ENCODE peak calls at places on chromosomes 12 and 14, in five cellular contexts. D is uterus, P is sigmoid colon, V is endothelial cell, J is endodermal cell. K is an unnamed sample.

GRCh38 chr14:99602788-99603415 is 1.1 kb downstream of the CCDC85C start:
- DNase-seq in D (no peak), P (no peak), V (peak), J (peak), K (no peak)

GRCh38 chr12:72792889-72793288 is 520.7 kb downstream of the TRHDE start:
- DNase-seq in D (no peak), P (no peak), V (no peak), J (no peak), K (no peak)

GRCh38 chr12:76422878-76423438 is 74.7 kb upstream of the BBS10 start:
- DNase-seq in D (no peak), P (no peak), V (no peak), J (no peak), K (no peak)

GRCh38 chr12:116162071-116162470 is 115.4 kb downstream of the MED13L start:
- DNase-seq in D (no peak), P (no peak), V (no peak), J (no peak), K (no peak)

GRCh38 chr14:85439696-85440328 is 90.1 kb upstream of the FLRT2 start:
- DNase-seq in D (no peak), P (no peak), V (no peak), J (no peak), K (no peak)

GRCh38 chr12:123129651-123130050 is 21.2 kb downstream of the PITPNM2 start:
- DNase-seq in D (no peak), P (no peak), V (no peak), J (no peak), K (no peak)

GRCh38 chr14:65478596-65478995 is 66.1 kb downstream of the FUT8 start:
- DNase-seq in D (no peak), P (no peak), V (no peak), J (no peak), K (no peak)

GRCh38 chr14:75831971-75832370 is 149.8 kb downstream of the TGFB3 start:
- DNase-seq in D (peak), P (no peak), V (no peak), J (no peak), K (no peak)

GRCh38 chr14:52998376-52999010 is 47.6 kb upstream of the FERMT2 start:
- DNase-seq in D (no peak), P (no peak), V (no peak), J (no peak), K (no peak)

GRCh38 chr14:102891556-102891955 is 30.9 kb upstream of the AMN start:
- DNase-seq in D (no peak), P (no peak), V (no peak), J (no peak), K (no peak)

GRCh38 chr12:17971850-17972249 is 118.1 kb downstream of the RERGL start:
- DNase-seq in D (no peak), P (no peak), V (no peak), J (no peak), K (no peak)

GRCh38 chr12:17975763-17976162 is 114.2 kb downstream of the RERGL start:
- DNase-seq in D (no peak), P (no peak), V (no peak), J (no peak), K (no peak)

GRCh38 chr12:17975239-17975638 is 114.8 kb downstream of the RERGL start:
- DNase-seq in D (no peak), P (no peak), V (no peak), J (no peak), K (no peak)

DNA sequence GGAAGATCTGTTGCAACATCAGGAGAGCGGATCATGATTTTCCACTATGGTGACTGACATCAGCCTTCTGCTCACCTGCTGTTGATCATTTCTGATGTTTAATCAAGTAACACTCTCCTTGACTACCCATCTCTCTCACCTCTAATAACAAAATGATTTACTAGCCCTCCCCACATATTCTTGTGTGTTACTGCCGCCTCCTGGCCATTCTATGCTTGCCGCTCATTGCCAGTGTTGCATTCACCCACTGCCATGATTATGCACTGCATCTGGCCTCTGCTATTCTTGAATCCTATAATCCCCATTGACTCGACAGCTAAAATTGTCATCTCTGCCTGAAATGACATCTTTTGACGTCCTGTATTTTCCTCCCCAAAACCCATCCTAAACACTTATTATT is 113.8 kb downstream of the RERGL start:
- DNase-seq in D (no peak), P (no peak), V (peak), J (peak), K (no peak)
- TF ChIP-seq CTCF in D (no peak), P (no peak), V (peak), J (peak), K (no peak)

GRCh38 chr12:98574110-98574509 is 19.4 kb upstream of the SLC25A3 start:
- DNase-seq in D (no peak), P (no peak), V (no peak), J (peak), K (no peak)

GRCh38 chr12:98575013-98575412 is 18.5 kb upstream of the SLC25A3 start:
- DNase-seq in D (no peak), P (no peak), V (no peak), J (peak), K (no peak)

GRCh38 chr12:98572010-98572409 is 21.5 kb upstream of the SLC25A3 start:
- DNase-seq in D (no peak), P (no peak), V (no peak), J (peak), K (no peak)
- TF ChIP-seq CTCF in D (no peak), P (no peak), V (peak), J (peak), K (no peak)

DNA sequence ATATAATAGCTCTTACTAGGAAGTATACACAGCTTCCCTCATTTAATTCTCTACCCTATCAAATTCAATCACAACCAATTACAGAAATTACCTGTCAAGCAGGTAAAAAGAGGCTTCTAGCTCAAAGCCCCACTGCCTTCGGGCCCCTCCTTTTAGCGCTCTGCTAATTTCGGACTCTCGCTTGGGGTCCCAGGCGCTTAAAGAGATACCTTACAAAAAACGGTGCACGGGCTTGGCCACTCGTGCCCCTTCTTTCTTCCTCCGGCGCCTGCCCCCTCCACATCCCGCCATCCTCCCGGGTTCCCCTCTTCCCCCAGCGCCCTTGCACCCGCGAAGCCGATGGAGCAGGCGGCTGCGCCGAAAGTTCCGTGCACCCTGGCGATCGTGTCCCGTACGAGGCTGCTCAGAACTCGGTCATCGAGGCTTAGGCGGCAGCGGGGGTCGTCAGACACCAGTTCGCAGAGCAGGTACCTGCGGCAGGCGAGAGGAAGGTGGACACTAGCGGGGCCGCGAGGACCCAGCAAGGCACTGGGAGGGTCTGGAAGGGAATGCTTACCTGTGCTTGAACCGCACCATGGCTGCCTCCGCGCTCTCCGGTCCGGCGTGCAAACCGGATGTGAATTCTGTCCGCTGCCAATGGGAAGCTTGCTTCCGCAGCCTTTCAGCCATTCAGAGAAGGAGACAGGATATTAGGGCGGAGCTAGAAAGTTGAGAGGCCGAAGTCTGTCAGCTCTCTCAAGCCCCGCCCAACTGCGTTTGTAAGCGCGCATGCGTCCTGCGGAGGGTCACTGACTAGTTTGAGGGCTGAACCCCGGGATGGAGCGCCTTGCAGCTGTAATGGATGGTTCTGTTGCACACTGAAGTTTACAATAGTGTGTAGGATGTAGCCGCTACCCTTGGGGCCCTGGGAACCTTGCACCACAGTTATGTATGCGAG is at the start of gene POP5:
- DNase-seq in D (peak), P (peak), V (peak), J (peak), K (peak)
- TF ChIP-seq CTCF in D (no peak), P (no peak), V (no peak), J (no peak), K (no peak)

GRCh38 chr14:70259420-70259819 is 70.7 kb upstream of the SLC8A3 start:
- DNase-seq in D (no peak), P (no peak), V (no peak), J (no peak), K (no peak)

GRCh38 chr14:70254476-70254961 is 65.8 kb upstream of the SLC8A3 start:
- DNase-seq in D (no peak), P (no peak), V (peak), J (peak), K (no peak)

DNA sequence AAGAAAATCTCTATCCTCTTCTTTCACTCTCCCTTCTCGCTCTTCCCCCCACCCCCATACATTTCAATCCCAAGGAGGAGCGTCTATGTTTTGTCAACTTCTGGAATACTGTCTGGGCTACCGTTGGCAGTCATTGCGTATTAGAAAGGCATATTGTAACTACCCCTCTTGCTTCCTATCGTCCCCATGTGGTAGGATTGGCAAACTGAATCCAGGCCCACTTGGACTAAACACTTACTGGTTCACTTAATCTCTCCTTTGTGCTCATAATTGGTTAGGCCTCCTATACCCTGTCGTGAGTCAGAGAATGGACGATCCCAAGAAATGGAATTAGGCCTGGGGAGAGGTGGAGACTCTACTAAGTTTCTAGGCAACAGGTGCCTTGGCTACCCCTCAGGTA is 68.8 kb upstream of the SLC8A3 start:
- DNase-seq in D (no peak), P (no peak), V (peak), J (peak), K (no peak)
- TF ChIP-seq CTCF in D (no peak), P (no peak), V (peak), J (peak), K (no peak)

GRCh38 chr12:14776236-14776959 is 26.9 kb downstream of the WBP11 start:
- DNase-seq in D (no peak), P (no peak), V (no peak), J (no peak), K (no peak)
- TF ChIP-seq CTCF in D (no peak), P (no peak), V (peak), J (peak), K (peak)

DNA sequence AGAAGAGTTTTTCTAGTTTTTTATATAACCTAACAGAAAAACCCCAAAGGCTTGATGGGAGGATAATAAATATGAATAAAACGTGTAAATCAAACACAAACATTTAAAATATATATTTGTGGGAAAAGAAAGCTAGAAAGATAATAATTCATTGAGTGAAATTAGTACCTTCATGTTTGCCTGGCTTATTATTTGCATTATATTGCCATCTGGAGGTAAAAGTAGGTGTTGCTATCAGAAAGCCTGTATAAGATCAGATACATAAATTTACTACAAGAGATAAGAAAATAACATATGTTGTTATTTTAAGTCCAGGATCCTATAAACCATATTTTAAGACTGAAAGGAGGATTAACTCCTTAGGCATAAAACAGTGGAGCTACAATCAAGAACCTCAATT is 77.7 kb downstream of the NTS start:
- DNase-seq in D (no peak), P (no peak), V (no peak), J (no peak), K (no peak)
- TF ChIP-seq CTCF in D (no peak), P (no peak), V (peak), J (peak), K (no peak)

GRCh38 chr12:400828-401227 is 616 bp upstream of the CCDC77 start:
- DNase-seq in D (no peak), P (no peak), V (no peak), J (peak), K (no peak)

GRCh38 chr12:401235-402126 is at the start of gene CCDC77:
- DNase-seq in D (peak), P (peak), V (peak), J (peak), K (peak)

DNA sequence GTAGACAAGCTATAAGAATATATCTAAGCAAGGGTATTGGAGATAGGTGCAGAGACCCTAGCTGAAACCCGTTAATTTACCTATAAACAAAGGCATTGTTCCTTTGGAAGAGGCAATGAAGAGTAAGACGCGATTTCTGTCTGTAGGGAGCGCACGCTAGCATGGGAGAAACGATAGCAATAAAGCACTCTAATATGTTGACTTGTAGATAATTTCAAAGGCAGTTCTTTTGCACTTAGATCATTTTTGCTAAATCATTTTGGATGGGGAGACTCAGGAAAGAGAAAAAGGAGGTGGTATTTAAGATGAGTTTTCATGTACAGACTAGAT is 648 bp downstream of the CCDC77 start:
- DNase-seq in D (no peak), P (no peak), V (peak), J (peak), K (no peak)
- TF ChIP-seq CTCF in D (peak), P (no peak), V (no peak), J (peak), K (no peak)

DNA sequence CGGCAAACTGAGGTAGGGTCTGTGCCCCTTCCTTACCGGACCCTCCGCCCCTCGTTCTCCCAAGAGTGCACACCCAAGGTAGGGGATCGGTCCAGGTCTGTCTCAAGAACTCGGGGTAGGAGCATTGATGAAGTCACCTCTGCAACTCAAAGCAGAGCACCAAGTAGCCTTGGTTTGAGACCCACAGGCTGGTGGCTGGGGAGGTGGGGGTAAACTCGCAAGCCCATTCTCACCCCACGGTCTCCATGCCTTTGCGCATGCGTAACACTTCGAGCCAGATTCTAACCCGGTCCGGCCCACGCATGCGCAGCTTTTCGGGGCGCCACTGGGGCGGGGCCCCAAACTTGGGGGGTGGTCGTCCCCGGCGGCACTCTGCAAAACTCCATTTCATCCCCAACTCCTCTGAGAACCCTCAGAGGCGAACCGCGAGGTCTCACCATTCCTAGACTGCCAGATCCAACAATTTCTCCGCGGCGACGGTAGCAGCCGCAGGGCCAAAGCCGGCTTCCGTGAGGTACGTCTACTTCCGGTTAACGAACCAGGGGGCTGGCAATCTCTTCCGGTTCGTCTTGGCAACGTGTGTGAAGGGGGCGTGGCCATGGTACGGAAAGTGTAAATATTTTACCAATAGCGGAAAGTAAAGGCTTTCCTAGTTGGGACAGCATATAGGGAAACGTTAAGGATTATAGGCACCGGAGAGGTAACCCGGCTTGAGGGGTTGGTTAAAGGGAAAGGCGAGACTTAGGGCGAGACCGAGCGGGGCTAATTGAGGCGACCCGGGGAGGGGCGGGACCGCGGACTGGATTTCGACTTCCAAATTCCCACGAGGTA is at the start of gene MCRS1:
- DNase-seq in D (peak), P (peak), V (peak), J (peak), K (peak)
- TF ChIP-seq CTCF in D (no peak), P (no peak), V (no peak), J (no peak), K (no peak)

GRCh38 chr12:97716356-97716755 is 253.8 kb downstream of the RMST start:
- DNase-seq in D (no peak), P (no peak), V (no peak), J (peak), K (no peak)
- TF ChIP-seq CTCF in D (no peak), P (no peak), V (peak), J (peak), K (peak)